ENCODE peak calls at places on chromosome 11, in seven cellular contexts. T is neural progenitor cell, X is NCI-H82, J is lower lobe of right lung, R is iris pigment epithelial cell, A is EH, S is HEK293T. O is an unnamed sample.

GRCh38 chr11:78783301-78783700 is 208.6 kb upstream of the NARS2 start:
- DNase-seq in T (no peak), X (no peak), J (no peak), R (no peak), A (peak), S (no peak), O (no peak)

GRCh38 chr11:34968862-34969261 is 52.4 kb downstream of the PDHX start:
- DNase-seq in T (no peak), X (no peak), J (no peak), R (no peak), A (no peak), S (no peak), O (no peak)

GRCh38 chr11:60084866-60085265 is 3.6 kb upstream of the MS4A2 start:
- DNase-seq in T (no peak), X (no peak), J (no peak), R (no peak), A (no peak), S (no peak), O (no peak)

GRCh38 chr11:6667733-6668374 is 12.2 kb upstream of the DCHS1 start:
- DNase-seq in T (peak), X (peak), J (no peak), R (peak), A (peak), S (peak), O (peak)

GRCh38 chr11:12066799-12067508 is 43.4 kb upstream of the MICAL2 start:
- DNase-seq in T (peak), X (no peak), J (peak), R (peak), A (peak), S (peak), O (no peak)

GRCh38 chr11:114400974-114401223 is 433 bp downstream of the RBM7 start:
- DNase-seq in T (no peak), X (no peak), J (no peak), R (no peak), A (no peak), S (no peak), O (no peak)

GRCh38 chr11:33258631-33259184 is 1.5 kb downstream of the HIPK3 start:
- DNase-seq in T (no peak), X (peak), J (no peak), R (peak), A (peak), S (no peak), O (no peak)

GRCh38 chr11:69727266-69727665 is 23.4 kb upstream of the FGF19 start:
- DNase-seq in T (no peak), X (no peak), J (no peak), R (no peak), A (no peak), S (no peak), O (no peak)

GRCh38 chr11:65927904-65928397 is 8.7 kb downstream of the DRAP1 start:
- DNase-seq in T (no peak), X (no peak), J (peak), R (peak), A (no peak), S (no peak), O (no peak)

GRCh38 chr11:59815754-59816153 is 5.2 kb upstream of the MRPL16 start:
- DNase-seq in T (peak), X (no peak), J (no peak), R (no peak), A (no peak), S (no peak), O (no peak)

GRCh38 chr11:27239305-27239942 is 123.6 kb downstream of the CCDC34 start:
- DNase-seq in T (no peak), X (no peak), J (no peak), R (no peak), A (peak), S (no peak), O (no peak)

GRCh38 chr11:20154381-20154780 is 5.9 kb downstream of the DBX1 start:
- DNase-seq in T (no peak), X (no peak), J (no peak), R (no peak), A (peak), S (no peak), O (no peak)

GRCh38 chr11:5004429-5005274 is 10.0 kb downstream of the OR51L1 start:
- DNase-seq in T (peak), X (peak), J (no peak), R (peak), A (peak), S (peak), O (peak)

GRCh38 chr11:66981976-66982578 is 7.0 kb downstream of the C11orf86 start:
- DNase-seq in T (no peak), X (peak), J (peak), R (peak), A (peak), S (no peak), O (peak)

GRCh38 chr11:59614277-59615131 is 1.1 kb downstream of the OSBP start:
- DNase-seq in T (no peak), X (no peak), J (no peak), R (peak), A (peak), S (peak), O (no peak)

GRCh38 chr11:72278911-72279310 is 34.9 kb upstream of the PHOX2A start:
- DNase-seq in T (no peak), X (no peak), J (no peak), R (peak), A (peak), S (no peak), O (no peak)

GRCh38 chr11:124923296-124923695 is 4.2 kb downstream of the HEPN1 start:
- DNase-seq in T (no peak), X (no peak), J (no peak), R (no peak), A (no peak), S (no peak), O (no peak)

GRCh38 chr11:127376316-127376715 is 375.7 kb upstream of the KIRREL3 start:
- DNase-seq in T (no peak), X (no peak), J (no peak), R (no peak), A (no peak), S (no peak), O (no peak)

GRCh38 chr11:37712246-37712645 is 1114.2 kb upstream of the RAG2 start:
- DNase-seq in T (peak), X (peak), J (no peak), R (no peak), A (peak), S (no peak), O (peak)

GRCh38 chr11:61254403-61255025 is 13.5 kb downstream of the PGA5 start:
- DNase-seq in T (peak), X (peak), J (peak), R (peak), A (peak), S (peak), O (peak)

GRCh38 chr11:62295504-62295903 is 3.4 kb downstream of the SCGB1D4 start:
- DNase-seq in T (peak), X (no peak), J (no peak), R (peak), A (peak), S (no peak), O (peak)

GRCh38 chr11:47177229-47177845 is 658 bp upstream of the ARFGAP2 start:
- DNase-seq in T (peak), X (peak), J (peak), R (peak), A (peak), S (peak), O (peak)

O was measured in iPS-NIHi11.